ENCODE peak calls at places on chromosomes 2 and 18, in seven cellular contexts. Y is non-pigmented ciliary epithelial cell, M is T-helper 2 cell, L is upper lobe of right lung, I is MCF 10A, F is AG04450, K is NCI-H1092 treated with DMSO at 0.1 percent for 48 hours. X is an unnamed sample.

GRCh38 chr18:53819174-53819573 is 405.3 kb downstream of the MBD2 start:
- DNase-seq in Y (no peak), M (no peak), L (no peak), I (no peak), F (no peak), K (no peak), X (no peak)

GRCh38 chr2:164151518-164151917 is 415.7 kb upstream of the FIGN start:
- DNase-seq in Y (no peak), M (no peak), L (no peak), I (peak), F (peak), K (no peak), X (no peak)

GRCh38 chr2:200609027-200609614 is 23.3 kb downstream of the AOX1 start:
- DNase-seq in Y (peak), M (no peak), L (no peak), I (peak), F (peak), K (no peak), X (peak)

GRCh38 chr2:201798252-201798918 is 8.0 kb upstream of the CDK15 start:
- DNase-seq in Y (peak), M (no peak), L (no peak), I (peak), F (peak), K (no peak), X (peak)

GRCh38 chr2:57199663-57200062 is 846.9 kb upstream of the VRK2 start:
- DNase-seq in Y (no peak), M (no peak), L (no peak), I (no peak), F (no peak), K (no peak), X (no peak)

GRCh38 chr2:65032016-65032975 is 23.9 kb upstream of the CEP68 start:
- DNase-seq in Y (no peak), M (no peak), L (no peak), I (no peak), F (no peak), K (no peak), X (no peak)

GRCh38 chr2:232838406-232838874 is 31.6 kb upstream of the SNORC start:
- DNase-seq in Y (no peak), M (peak), L (no peak), I (peak), F (no peak), K (no peak), X (no peak)

GRCh38 chr2:73984203-73984921 is at the start of gene TET3:
- DNase-seq in Y (no peak), M (peak), L (peak), I (peak), F (no peak), K (no peak), X (no peak)

GRCh38 chr18:34223164-34223892 is 1.4 kb downstream of the NOL4 start:
- DNase-seq in Y (no peak), M (no peak), L (no peak), I (no peak), F (no peak), K (peak), X (no peak)

GRCh38 chr2:20350105-20350712 is 435 bp downstream of the PUM2 start:
- DNase-seq in Y (no peak), M (peak), L (peak), I (peak), F (no peak), K (peak), X (no peak)

GRCh38 chr2:15832849-15833680 is 107.3 kb upstream of the MYCN start:
- DNase-seq in Y (no peak), M (no peak), L (peak), I (no peak), F (no peak), K (no peak), X (no peak)

GRCh38 chr2:64487256-64488049 is 33.5 kb downstream of the LGALSL start:
- DNase-seq in Y (no peak), M (no peak), L (no peak), I (no peak), F (no peak), K (no peak), X (no peak)

X was measured in kidney epithelial cell.